ENCODE peak calls at places on chromosomes 2 and 18, in nine cellular contexts. H is right cardiac atrium, Z is A549, V is MM.1S, R is choroid plexus epithelial cell, G is fibroblast of lung, U is breast epithelium, X is fibroblast of pulmonary artery, K is bronchial epithelial cell. J is an unnamed sample.

GRCh38 chr2:199136681-199137080 is 321.1 kb downstream of the SATB2 start:
- DNase-seq in H (no peak), Z (no peak), V (no peak), R (peak; percentile 10), G (peak; percentile 87), U (no peak), X (peak; percentile 27), K (peak; percentile 52), J (peak; percentile 54)

GRCh38 chr2:208248601-208249000 is 6.3 kb downstream of the IDH1 start:
- DNase-seq in H (no peak), Z (no peak), V (no peak), R (no peak), G (no peak), U (no peak), X (no peak), K (no peak), J (no peak)

GRCh38 chr2:218805627-218806026 is 23.7 kb downstream of the CYP27A1 start:
- DNase-seq in H (no peak), Z (no peak), V (no peak), R (peak; percentile 92), G (peak; percentile 42), U (peak; percentile 17), X (peak; percentile 42), K (no peak), J (peak; percentile 40)

GRCh38 chr18:40249390-40250080 is 1705.5 kb upstream of the PIK3C3 start:
- DNase-seq in H (no peak), Z (no peak), V (no peak), R (peak; percentile 15), G (peak; percentile 34), U (no peak), X (no peak), K (peak; percentile 71), J (no peak)

GRCh38 chr2:99810241-99810640 is 320.4 kb upstream of the REV1 start:
- DNase-seq in H (no peak), Z (no peak), V (no peak), R (no peak), G (no peak), U (no peak), X (no peak), K (peak; percentile 72), J (no peak)

GRCh38 chr2:7809640-7810039 is 872.2 kb upstream of the ID2 start:
- DNase-seq in H (no peak), Z (no peak), V (no peak), R (no peak), G (no peak), U (no peak), X (no peak), K (no peak), J (no peak)

GRCh38 chr2:100643906-100644501 is 81.2 kb downstream of the PDCL3 start:
- DNase-seq in H (no peak), Z (no peak), V (no peak), R (no peak), G (no peak), U (no peak), X (no peak), K (no peak), J (no peak)

GRCh38 chr2:16211341-16211740 is 271.0 kb downstream of the MYCN start:
- DNase-seq in H (no peak), Z (no peak), V (no peak), R (no peak), G (no peak), U (no peak), X (no peak), K (no peak), J (no peak)

GRCh38 chr2:127615511-127616166 is 30.3 kb upstream of the GPR17 start:
- DNase-seq in H (no peak), Z (no peak), V (no peak), R (no peak), G (peak; percentile 23), U (no peak), X (no peak), K (no peak), J (peak; percentile 70)

GRCh38 chr18:59898609-59899297 is 1.0 kb upstream of the PMAIP1 start:
- DNase-seq in H (no peak), Z (no peak), V (no peak), R (peak; percentile 38), G (peak; percentile 66), U (no peak), X (no peak), K (peak; percentile 75), J (no peak)

GRCh38 chr18:44679912-44680270 is 797 bp upstream of the SETBP1 start:
- DNase-seq in H (peak; percentile 64), Z (peak; percentile 16), V (peak; percentile 60), R (peak; percentile 47), G (peak; percentile 64), U (peak; percentile 42), X (peak; percentile 57), K (peak; percentile 46), J (peak; percentile 65)

GRCh38 chr2:238242731-238243495 is 3.1 kb upstream of the HES6 start:
- DNase-seq in H (peak; percentile 61), Z (no peak), V (no peak), R (no peak), G (no peak), U (no peak), X (peak; percentile 33), K (no peak), J (no peak)

GRCh38 chr18:6413554-6414117 is 1.1 kb downstream of the L3MBTL4 start:
- DNase-seq in H (no peak), Z (no peak), V (no peak), R (no peak), G (no peak), U (peak; percentile 20), X (no peak), K (no peak), J (no peak)
- H3K4me3 ChIP-seq in H (peak overlapping the region; percentile 57), Z (no peak overlapping the region), V (peak overlapping the region; percentile 88), R (peak overlapping the region; percentile 53), G (no peak overlapping the region), U (peak overlapping the region; percentile 98), X (no peak overlapping the region), K (peak overlapping the region; percentile 30), J (no peak overlapping the region)

GRCh38 chr2:55009277-55010055 is 40.8 kb downstream of the RTN4 start:
- DNase-seq in H (no peak), Z (no peak), V (peak; percentile 53), R (no peak), G (no peak), U (no peak), X (no peak), K (no peak), J (no peak)
- H3K4me3 ChIP-seq in H (peak overlapping the region; percentile 29), Z (peak overlapping the region; percentile 15), V (peak overlapping the region; percentile 71), R (peak overlapping the region; percentile 25), G (peak overlapping the region; percentile 39), U (peak overlapping the region; percentile 57), X (peak overlapping the region; percentile 20), K (peak overlapping the region; percentile 15), J (peak overlapping the region; percentile 45)

DNA sequence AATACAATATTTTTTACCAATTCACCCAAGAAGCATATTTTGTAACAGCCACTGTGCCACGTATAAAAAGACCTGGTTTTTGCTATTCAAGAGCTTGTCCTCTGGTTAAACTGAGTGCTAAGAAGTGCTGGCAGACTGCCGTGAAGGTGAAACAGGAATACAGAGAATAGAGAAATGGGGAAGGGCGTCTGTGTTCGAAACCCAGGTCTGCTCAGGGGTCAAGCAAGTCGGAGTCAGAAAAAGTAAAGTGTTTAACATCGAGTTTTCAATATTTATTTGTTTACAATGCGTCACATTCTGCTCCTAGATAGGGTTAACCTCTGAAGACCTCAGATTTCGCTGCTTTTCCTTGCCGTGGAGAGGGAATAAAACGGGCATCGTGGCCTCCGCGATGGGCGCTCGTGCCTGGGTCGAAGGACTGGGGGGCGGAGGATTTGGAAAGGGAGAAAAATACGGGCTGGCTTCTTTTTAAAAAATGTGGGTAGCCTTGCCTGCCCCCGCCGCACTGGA is 1.2 kb upstream of the SNTG2 start:
- DNase-seq in H (no peak), Z (no peak), V (no peak), R (no peak), G (no peak), U (no peak), X (no peak), K (no peak), J (no peak)
- H3K4me3 ChIP-seq in H (peak overlapping the region; percentile 70), Z (no peak overlapping the region), V (no peak overlapping the region), R (peak overlapping the region; percentile 56), G (no peak overlapping the region), U (peak overlapping the region; percentile 70), X (peak overlapping the region; percentile 43), K (no peak overlapping the region), J (peak overlapping the region; percentile 55)

DNA sequence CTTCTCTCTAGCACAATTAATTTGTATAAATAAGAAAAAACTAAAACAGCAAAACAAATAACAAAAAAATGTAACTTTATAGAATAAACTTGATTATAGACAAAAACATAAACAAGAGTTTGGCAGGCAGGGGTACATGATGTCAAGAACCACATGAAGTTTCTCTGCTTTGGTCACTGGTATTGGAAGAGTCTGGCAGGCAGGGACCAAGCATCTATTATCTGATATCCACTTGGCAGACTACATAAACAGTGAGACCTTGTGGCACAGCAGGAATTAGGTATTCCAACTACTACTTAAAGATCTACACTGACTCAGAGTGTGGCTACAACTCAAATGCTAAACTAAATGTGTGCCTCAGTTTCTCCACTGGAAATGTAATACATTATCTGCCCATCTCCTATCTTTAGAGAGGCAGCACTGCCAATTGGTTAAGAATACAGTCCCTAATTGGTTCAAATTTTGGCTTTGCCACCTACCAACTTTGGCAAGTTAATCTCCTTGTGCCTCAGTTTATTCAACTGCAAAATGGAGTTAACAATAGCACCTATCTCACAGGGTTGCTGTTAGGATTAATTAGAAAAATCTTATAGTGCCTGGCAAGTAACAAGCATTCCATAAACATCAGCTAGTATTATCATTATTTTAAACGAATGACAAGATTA is 2.7 kb downstream of the MAP4K3 start:
- DNase-seq in H (no peak), Z (no peak), V (no peak), R (no peak), G (peak; percentile 44), U (no peak), X (no peak), K (no peak), J (no peak)
- H3K4me3 ChIP-seq in H (peak overlapping the region; percentile 61), Z (no peak overlapping the region), V (no peak overlapping the region), R (peak overlapping the region; percentile 11), G (peak overlapping the region; percentile 88), U (peak overlapping the region; percentile 85), X (peak overlapping the region; percentile 93), K (no peak overlapping the region), J (peak overlapping the region; percentile 18)